ENCODE peak calls at places on chromosomes 1 and 21, in seven cellular contexts. One of them, this sample, is unnamed.

GRCh38 chr1:3007298-3008147 is 13.7 kb upstream of the ACTRT2 start:
- DNase-seq in Caki2: no peak
- DNase-seq in activated CD4-positive, alpha-beta T cell treated with anti-CD3 and anti-CD28 coated beads, Interleukin-2, amount 50 U/mL, for 1 hour: no peak
- DNase-seq in foreskin fibroblast: no peak
- DNase-seq in stimulated activated CD4-positive, alpha-beta T cell treated with anti-CD3 and anti-CD28 coated beads, Interleukin-12 subunit alpha, Interleukin-12 subunit beta, amount 100 ng/mL, for 48 hours: no peak
- DNase-seq in NCI-H146: no peak
- DNase-seq in ovary: no peak
- DNase-seq in this sample: no peak

GRCh38 chr1:7541629-7542028 is 229.5 kb upstream of the VAMP3 start:
- DNase-seq in foreskin fibroblast: no peak
- DNase-seq in Caki2: no peak
- DNase-seq in stimulated activated CD4-positive, alpha-beta T cell treated with anti-CD3 and anti-CD28 coated beads, Interleukin-12 subunit alpha, Interleukin-12 subunit beta, amount 100 ng/mL, for 48 hours: no peak
- DNase-seq in NCI-H146: no peak
- DNase-seq in ovary: no peak
- DNase-seq in activated CD4-positive, alpha-beta T cell treated with anti-CD3 and anti-CD28 coated beads, Interleukin-2, amount 50 U/mL, for 1 hour: no peak
- DNase-seq in this sample: no peak

GRCh38 chr1:165355977-165356811 is at the start of gene LMX1A:
- DNase-seq in ovary: no peak
- DNase-seq in foreskin fibroblast: no peak
- DNase-seq in activated CD4-positive, alpha-beta T cell treated with anti-CD3 and anti-CD28 coated beads, Interleukin-2, amount 50 U/mL, for 1 hour: no peak
- DNase-seq in Caki2: no peak
- DNase-seq in stimulated activated CD4-positive, alpha-beta T cell treated with anti-CD3 and anti-CD28 coated beads, Interleukin-12 subunit alpha, Interleukin-12 subunit beta, amount 100 ng/mL, for 48 hours: no peak
- DNase-seq in NCI-H146: no peak
- DNase-seq in this sample: no peak

GRCh38 chr1:36172983-36173382 is 17.0 kb downstream of the MAP7D1 start:
- DNase-seq in stimulated activated CD4-positive, alpha-beta T cell treated with anti-CD3 and anti-CD28 coated beads, Interleukin-12 subunit alpha, Interleukin-12 subunit beta, amount 100 ng/mL, for 48 hours: no peak
- DNase-seq in ovary: no peak
- DNase-seq in foreskin fibroblast: peak
- DNase-seq in activated CD4-positive, alpha-beta T cell treated with anti-CD3 and anti-CD28 coated beads, Interleukin-2, amount 50 U/mL, for 1 hour: no peak
- DNase-seq in NCI-H146: no peak
- DNase-seq in Caki2: no peak
- DNase-seq in this sample: peak

GRCh38 chr21:37193006-37193405 is 74.1 kb downstream of the VPS26C start:
- DNase-seq in Caki2: no peak
- DNase-seq in activated CD4-positive, alpha-beta T cell treated with anti-CD3 and anti-CD28 coated beads, Interleukin-2, amount 50 U/mL, for 1 hour: no peak
- DNase-seq in NCI-H146: no peak
- DNase-seq in stimulated activated CD4-positive, alpha-beta T cell treated with anti-CD3 and anti-CD28 coated beads, Interleukin-12 subunit alpha, Interleukin-12 subunit beta, amount 100 ng/mL, for 48 hours: no peak
- DNase-seq in ovary: no peak
- DNase-seq in foreskin fibroblast: no peak
- DNase-seq in this sample: no peak

GRCh38 chr21:20720623-20721022 is 277.6 kb upstream of the NCAM2 start:
- DNase-seq in NCI-H146: no peak
- DNase-seq in stimulated activated CD4-positive, alpha-beta T cell treated with anti-CD3 and anti-CD28 coated beads, Interleukin-12 subunit alpha, Interleukin-12 subunit beta, amount 100 ng/mL, for 48 hours: no peak
- DNase-seq in Caki2: peak
- DNase-seq in ovary: no peak
- DNase-seq in foreskin fibroblast: peak
- DNase-seq in activated CD4-positive, alpha-beta T cell treated with anti-CD3 and anti-CD28 coated beads, Interleukin-2, amount 50 U/mL, for 1 hour: no peak
- DNase-seq in this sample: no peak

GRCh38 chr1:64516803-64517568 is 47.1 kb downstream of the CACHD1 start:
- DNase-seq in Caki2: peak
- DNase-seq in stimulated activated CD4-positive, alpha-beta T cell treated with anti-CD3 and anti-CD28 coated beads, Interleukin-12 subunit alpha, Interleukin-12 subunit beta, amount 100 ng/mL, for 48 hours: no peak
- DNase-seq in ovary: no peak
- DNase-seq in foreskin fibroblast: peak
- DNase-seq in activated CD4-positive, alpha-beta T cell treated with anti-CD3 and anti-CD28 coated beads, Interleukin-2, amount 50 U/mL, for 1 hour: no peak
- DNase-seq in NCI-H146: no peak
- DNase-seq in this sample: peak

GRCh38 chr1:101136739-101137138 is 100.1 kb upstream of the S1PR1 start:
- DNase-seq in activated CD4-positive, alpha-beta T cell treated with anti-CD3 and anti-CD28 coated beads, Interleukin-2, amount 50 U/mL, for 1 hour: no peak
- DNase-seq in NCI-H146: no peak
- DNase-seq in stimulated activated CD4-positive, alpha-beta T cell treated with anti-CD3 and anti-CD28 coated beads, Interleukin-12 subunit alpha, Interleukin-12 subunit beta, amount 100 ng/mL, for 48 hours: no peak
- DNase-seq in ovary: no peak
- DNase-seq in Caki2: peak
- DNase-seq in foreskin fibroblast: peak
- DNase-seq in this sample: no peak

GRCh38 chr1:246450485-246451251 is 56.4 kb downstream of the SMYD3 start:
- DNase-seq in activated CD4-positive, alpha-beta T cell treated with anti-CD3 and anti-CD28 coated beads, Interleukin-2, amount 50 U/mL, for 1 hour: no peak
- DNase-seq in ovary: no peak
- DNase-seq in Caki2: peak
- DNase-seq in foreskin fibroblast: peak
- DNase-seq in stimulated activated CD4-positive, alpha-beta T cell treated with anti-CD3 and anti-CD28 coated beads, Interleukin-12 subunit alpha, Interleukin-12 subunit beta, amount 100 ng/mL, for 48 hours: no peak
- DNase-seq in NCI-H146: peak
- DNase-seq in this sample: peak

GRCh38 chr1:109425902-109426277 is 358 bp downstream of the PSMA5 start:
- DNase-seq in ovary: no peak
- DNase-seq in NCI-H146: peak
- DNase-seq in Caki2: no peak
- DNase-seq in stimulated activated CD4-positive, alpha-beta T cell treated with anti-CD3 and anti-CD28 coated beads, Interleukin-12 subunit alpha, Interleukin-12 subunit beta, amount 100 ng/mL, for 48 hours: peak
- DNase-seq in activated CD4-positive, alpha-beta T cell treated with anti-CD3 and anti-CD28 coated beads, Interleukin-2, amount 50 U/mL, for 1 hour: peak
- DNase-seq in foreskin fibroblast: peak
- DNase-seq in this sample: peak

GRCh38 chr1:30028283-30028682 is 695.1 kb downstream of the MATN1 start:
- DNase-seq in activated CD4-positive, alpha-beta T cell treated with anti-CD3 and anti-CD28 coated beads, Interleukin-2, amount 50 U/mL, for 1 hour: no peak
- DNase-seq in NCI-H146: no peak
- DNase-seq in ovary: no peak
- DNase-seq in foreskin fibroblast: no peak
- DNase-seq in stimulated activated CD4-positive, alpha-beta T cell treated with anti-CD3 and anti-CD28 coated beads, Interleukin-12 subunit alpha, Interleukin-12 subunit beta, amount 100 ng/mL, for 48 hours: no peak
- DNase-seq in Caki2: no peak
- DNase-seq in this sample: no peak

GRCh38 chr1:228732426-228732825 is 2.9 kb upstream of the RHOU start:
- DNase-seq in activated CD4-positive, alpha-beta T cell treated with anti-CD3 and anti-CD28 coated beads, Interleukin-2, amount 50 U/mL, for 1 hour: no peak
- DNase-seq in NCI-H146: no peak
- DNase-seq in stimulated activated CD4-positive, alpha-beta T cell treated with anti-CD3 and anti-CD28 coated beads, Interleukin-12 subunit alpha, Interleukin-12 subunit beta, amount 100 ng/mL, for 48 hours: no peak
- DNase-seq in ovary: no peak
- DNase-seq in foreskin fibroblast: no peak
- DNase-seq in Caki2: no peak
- DNase-seq in this sample: no peak

This sample was measured in HFFc6.